ENCODE peak calls at places on chromosome 2, in six cellular contexts. One of them, this sample, is unnamed.

GRCh38 chr2:180707867-180708205 is 272.6 kb upstream of the UBE2E3 start:
- DNase-seq in adrenal gland: peak
- DNase-seq in AG04450: peak
- DNase-seq in kidney: no peak
- DNase-seq in lung: no peak
- DNase-seq in astrocyte: peak
- DNase-seq in this sample: no peak

GRCh38 chr2:3324036-3324386 is 53.6 kb downstream of the EIPR1 start:
- DNase-seq in adrenal gland: no peak
- DNase-seq in AG04450: no peak
- DNase-seq in kidney: no peak
- DNase-seq in lung: no peak
- DNase-seq in astrocyte: no peak
- DNase-seq in this sample: no peak

GRCh38 chr2:171824086-171824485 is 70.0 kb downstream of the SLC25A12 start:
- DNase-seq in adrenal gland: no peak
- DNase-seq in AG04450: no peak
- DNase-seq in kidney: no peak
- DNase-seq in lung: no peak
- DNase-seq in astrocyte: no peak
- DNase-seq in this sample: no peak

GRCh38 chr2:26674771-26675170 is 17.8 kb upstream of the KCNK3 start:
- DNase-seq in adrenal gland: no peak
- DNase-seq in AG04450: no peak
- DNase-seq in kidney: no peak
- DNase-seq in lung: no peak
- DNase-seq in astrocyte: no peak
- DNase-seq in this sample: peak

GRCh38 chr2:240383871-240384700 is 51.4 kb upstream of the GPC1 start:
- DNase-seq in adrenal gland: peak
- DNase-seq in AG04450: no peak
- DNase-seq in kidney: peak
- DNase-seq in lung: no peak
- DNase-seq in astrocyte: no peak
- DNase-seq in this sample: no peak

GRCh38 chr2:176419591-176420071 is 150.4 kb downstream of the MTX2 start:
- DNase-seq in adrenal gland: no peak
- DNase-seq in AG04450: peak
- DNase-seq in kidney: no peak
- DNase-seq in lung: no peak
- DNase-seq in astrocyte: peak
- DNase-seq in this sample: no peak

GRCh38 chr2:85925216-85925671 is 36.5 kb upstream of the ST3GAL5 start:
- DNase-seq in adrenal gland: no peak
- DNase-seq in AG04450: no peak
- DNase-seq in kidney: no peak
- DNase-seq in lung: no peak
- DNase-seq in astrocyte: no peak
- DNase-seq in this sample: peak

GRCh38 chr2:239717319-239717675 is 307.8 kb downstream of the NDUFA10 start:
- DNase-seq in adrenal gland: no peak
- DNase-seq in AG04450: no peak
- DNase-seq in kidney: no peak
- DNase-seq in lung: no peak
- DNase-seq in astrocyte: no peak
- DNase-seq in this sample: no peak

GRCh38 chr2:134310450-134311079 is 56.7 kb downstream of the MGAT5 start:
- DNase-seq in adrenal gland: no peak
- DNase-seq in AG04450: no peak
- DNase-seq in kidney: peak
- DNase-seq in lung: no peak
- DNase-seq in astrocyte: peak
- DNase-seq in this sample: no peak

GRCh38 chr2:232460171-232460570 is 4.2 kb downstream of the ALPI start:
- DNase-seq in adrenal gland: no peak
- DNase-seq in AG04450: no peak
- DNase-seq in kidney: no peak
- DNase-seq in lung: no peak
- DNase-seq in astrocyte: no peak
- DNase-seq in this sample: no peak

GRCh38 chr2:17830053-17831034 is 14.1 kb downstream of the MSGN1 start:
- DNase-seq in adrenal gland: peak
- DNase-seq in AG04450: peak
- DNase-seq in kidney: peak
- DNase-seq in lung: peak
- DNase-seq in astrocyte: peak
- DNase-seq in this sample: peak

GRCh38 chr2:109614715-109615636 is 812 bp downstream of the SOWAHC start:
- DNase-seq in adrenal gland: peak
- DNase-seq in AG04450: no peak
- DNase-seq in kidney: peak
- DNase-seq in lung: peak
- DNase-seq in astrocyte: no peak
- DNase-seq in this sample: no peak

DNA sequence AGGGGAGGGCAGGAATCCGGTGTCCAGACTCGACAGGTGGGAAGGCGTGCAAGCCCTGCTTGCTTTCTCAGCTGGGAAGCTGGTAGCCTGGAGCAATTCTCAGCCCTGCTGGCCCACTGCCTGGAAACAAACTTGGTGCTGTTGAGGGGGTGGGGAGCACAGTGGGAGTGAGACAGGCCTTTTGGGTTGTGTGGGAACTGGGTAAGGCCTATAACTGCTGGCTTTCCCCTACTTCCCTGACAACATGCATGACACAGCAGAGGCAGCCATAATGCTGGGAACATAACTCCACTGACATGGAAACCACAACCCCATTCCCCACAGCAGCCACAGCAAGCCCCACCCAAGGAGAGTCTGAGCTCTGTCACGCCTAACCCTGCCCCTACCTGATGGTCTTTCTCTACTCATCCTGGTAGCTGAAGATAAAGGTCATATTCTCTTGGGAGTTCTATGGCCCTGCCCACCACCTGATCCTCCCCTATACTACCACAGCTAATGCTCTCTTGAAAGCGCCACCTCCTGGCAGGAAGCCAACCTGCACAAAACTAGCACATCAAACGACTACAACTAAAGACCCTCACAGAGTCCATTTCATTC is 122.9 kb upstream of the ACVR1C start:
- DNase-seq in adrenal gland: no peak
- DNase-seq in AG04450: no peak
- DNase-seq in kidney: peak
- DNase-seq in lung: no peak
- DNase-seq in astrocyte: peak
- DNase-seq in this sample: peak
- TF ChIP-seq CTCF in adrenal gland: no peak
- TF ChIP-seq CTCF in AG04450: no peak
- TF ChIP-seq CTCF in kidney: no peak
- TF ChIP-seq CTCF in lung: no peak
- TF ChIP-seq CTCF in astrocyte: no peak
- TF ChIP-seq CTCF in this sample: no peak

DNA sequence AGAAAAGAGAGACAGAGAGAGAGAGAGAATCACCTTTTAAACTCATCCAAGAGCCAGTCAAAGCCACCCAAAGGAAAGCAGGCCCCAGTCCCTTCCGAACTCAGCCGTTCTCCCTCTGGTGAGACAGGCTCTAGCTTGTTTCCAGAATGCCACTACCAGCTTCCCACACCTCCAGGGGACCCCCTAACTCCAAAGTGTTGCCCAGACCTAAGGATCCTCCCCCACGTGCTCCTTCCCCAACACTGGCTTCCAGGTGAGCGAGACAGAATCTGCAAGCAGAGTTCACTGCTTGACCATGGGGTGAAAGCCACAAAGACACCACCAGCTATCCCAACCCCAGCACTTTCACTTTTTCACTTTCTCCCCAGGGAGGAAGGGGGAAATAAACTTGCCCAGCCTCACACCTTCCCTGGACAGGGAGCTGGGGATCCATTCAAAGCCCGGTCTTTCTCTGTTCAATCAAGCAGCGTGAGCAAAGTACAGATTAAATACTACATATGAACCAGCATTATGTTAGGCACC is 38.5 kb downstream of the BCL11A start:
- DNase-seq in adrenal gland: no peak
- DNase-seq in AG04450: no peak
- DNase-seq in kidney: no peak
- DNase-seq in lung: no peak
- DNase-seq in astrocyte: no peak
- DNase-seq in this sample: no peak
- H3K27ac ChIP-seq in adrenal gland: no peak
- H3K27ac ChIP-seq in AG04450: no peak
- H3K27ac ChIP-seq in kidney: no peak
- H3K27ac ChIP-seq in lung: no peak
- H3K27ac ChIP-seq in astrocyte: peak
- H3K27ac ChIP-seq in this sample: no peak

GRCh38 chr2:16127958-16128357 is 187.6 kb downstream of the MYCN start:
- DNase-seq in adrenal gland: no peak
- DNase-seq in AG04450: no peak
- DNase-seq in kidney: no peak
- DNase-seq in lung: no peak
- DNase-seq in astrocyte: no peak
- DNase-seq in this sample: no peak

GRCh38 chr2:16128746-16129610 is 188.6 kb downstream of the MYCN start:
- DNase-seq in adrenal gland: no peak
- DNase-seq in AG04450: no peak
- DNase-seq in kidney: no peak
- DNase-seq in lung: no peak
- DNase-seq in astrocyte: no peak
- DNase-seq in this sample: no peak

GRCh38 chr2:16129716-16130540 is 189.6 kb downstream of the MYCN start:
- DNase-seq in adrenal gland: no peak
- DNase-seq in AG04450: no peak
- DNase-seq in kidney: no peak
- DNase-seq in lung: no peak
- DNase-seq in astrocyte: no peak
- DNase-seq in this sample: no peak

GRCh38 chr2:16130906-16131400 is 190.6 kb downstream of the MYCN start:
- DNase-seq in adrenal gland: no peak
- DNase-seq in AG04450: no peak
- DNase-seq in kidney: no peak
- DNase-seq in lung: no peak
- DNase-seq in astrocyte: no peak
- DNase-seq in this sample: no peak

DNA sequence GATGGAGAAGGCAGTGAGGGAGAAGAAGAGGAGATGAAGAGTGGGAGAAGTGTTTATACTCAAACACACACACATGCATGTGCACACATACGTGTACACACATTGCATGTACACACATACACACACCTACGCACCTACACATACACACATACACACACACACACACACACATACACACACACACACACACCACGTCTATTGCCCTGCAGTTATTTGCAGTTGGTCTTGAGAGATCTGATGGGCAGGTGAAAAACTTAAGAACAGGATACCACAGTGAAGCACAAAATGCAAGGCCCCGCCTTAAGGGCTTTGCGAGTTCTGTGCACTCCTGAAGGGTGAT is 190.2 kb downstream of the MYCN start:
- DNase-seq in adrenal gland: no peak
- DNase-seq in AG04450: no peak
- DNase-seq in kidney: no peak
- DNase-seq in lung: no peak
- DNase-seq in astrocyte: no peak
- DNase-seq in this sample: no peak
- TF ChIP-seq CTCF in adrenal gland: no peak
- TF ChIP-seq CTCF in AG04450: no peak
- TF ChIP-seq CTCF in kidney: no peak
- TF ChIP-seq CTCF in lung: no peak
- TF ChIP-seq CTCF in astrocyte: no peak
- TF ChIP-seq CTCF in this sample: no peak

GRCh38 chr2:2156881-2157280 is 174.2 kb downstream of the MYT1L start:
- DNase-seq in adrenal gland: no peak
- DNase-seq in AG04450: no peak
- DNase-seq in kidney: no peak
- DNase-seq in lung: no peak
- DNase-seq in astrocyte: no peak
- DNase-seq in this sample: no peak

GRCh38 chr2:2157400-2157799 is 173.7 kb downstream of the MYT1L start:
- DNase-seq in adrenal gland: no peak
- DNase-seq in AG04450: no peak
- DNase-seq in kidney: no peak
- DNase-seq in lung: no peak
- DNase-seq in astrocyte: no peak
- DNase-seq in this sample: no peak

GRCh38 chr2:2159336-2159735 is 171.7 kb downstream of the MYT1L start:
- DNase-seq in adrenal gland: no peak
- DNase-seq in AG04450: no peak
- DNase-seq in kidney: no peak
- DNase-seq in lung: no peak
- DNase-seq in astrocyte: no peak
- DNase-seq in this sample: no peak

GRCh38 chr2:2158915-2159314 is 172.2 kb downstream of the MYT1L start:
- DNase-seq in adrenal gland: no peak
- DNase-seq in AG04450: no peak
- DNase-seq in kidney: no peak
- DNase-seq in lung: no peak
- DNase-seq in astrocyte: no peak
- DNase-seq in this sample: no peak

GRCh38 chr2:2158176-2158826 is 172.8 kb downstream of the MYT1L start:
- DNase-seq in adrenal gland: no peak
- DNase-seq in AG04450: no peak
- DNase-seq in kidney: no peak
- DNase-seq in lung: no peak
- DNase-seq in astrocyte: no peak
- DNase-seq in this sample: peak
- H3K27ac ChIP-seq in adrenal gland: no peak
- H3K27ac ChIP-seq in AG04450: no peak
- H3K27ac ChIP-seq in kidney: no peak
- H3K27ac ChIP-seq in lung: no peak
- H3K27ac ChIP-seq in astrocyte: no peak
- H3K27ac ChIP-seq in this sample: no peak